ENCODE peak calls at places on chromosomes 13 and 19, in five cellular contexts. R, C, H, Y and T are unnamed samples.

GRCh38 chr13:97202761-97203160 is 19.4 kb upstream of the MBNL2 start:
- DNase-seq in Y (no peak), R (no peak), C (no peak), H (no peak), T (no peak)

GRCh38 chr19:39336483-39336882 is 640 bp upstream of the GMFG start:
- DNase-seq in R (no peak), H (no peak), Y (no peak), C (no peak), T (no peak)

GRCh38 chr19:33377586-33378475 is 4.3 kb downstream of the CEBPG start:
- DNase-seq in R (no peak), Y (no peak), C (no peak), H (no peak), T (no peak)

GRCh38 chr13:34430294-34430693 is 511.8 kb upstream of the NBEA start:
- DNase-seq in H (no peak), Y (no peak), C (no peak), R (no peak), T (no peak)

GRCh38 chr13:110965038-110965754 is 50.3 kb upstream of the ANKRD10 start:
- DNase-seq in Y (no peak), H (no peak), R (no peak), C (no peak), T (no peak)

GRCh38 chr13:50713849-50714248 is 129.6 kb downstream of the DLEU7 start:
- DNase-seq in C (no peak), Y (no peak), R (peak), H (peak), T (no peak)

GRCh38 chr13:33757713-33758112 is 60.2 kb upstream of the RFC3 start:
- DNase-seq in H (no peak), Y (no peak), C (no peak), R (no peak), T (no peak)

GRCh38 chr19:11446652-11447301 is 11.3 kb downstream of the PRKCSH start:
- DNase-seq in Y (no peak), R (no peak), C (no peak), H (peak), T (peak)

GRCh38 chr13:90696656-90697055 is 650.8 kb upstream of the MIR17HG start:
- DNase-seq in H (no peak), R (no peak), Y (no peak), C (no peak), T (no peak)

GRCh38 chr13:41785402-41786142 is 175.3 kb downstream of the VWA8 start:
- DNase-seq in Y (no peak), H (no peak), R (no peak), C (no peak), T (no peak)

GRCh38 chr13:89943139-89943538 is 1404.3 kb upstream of the MIR17HG start:
- DNase-seq in H (no peak), R (no peak), C (no peak), Y (no peak), T (no peak)

GRCh38 chr13:113744197-113745000 is 14.6 kb upstream of the TMEM255B start:
- DNase-seq in R (no peak), Y (no peak), C (no peak), H (no peak), T (no peak)

GRCh38 chr19:51338563-51339312 is 3.2 kb downstream of the VSIG10L start:
- DNase-seq in Y (peak), R (no peak), C (peak), H (peak), T (peak)

GRCh38 chr13:50936681-50937080 is 27.1 kb downstream of the RNASEH2B start:
- DNase-seq in C (no peak), Y (no peak), R (no peak), H (no peak), T (no peak)

GRCh38 chr13:28585557-28585956 is 73.4 kb upstream of the POMP start:
- DNase-seq in Y (no peak), C (no peak), R (no peak), H (no peak), T (no peak)

GRCh38 chr19:40594251-40594650 is 6.9 kb upstream of the LTBP4 start:
- DNase-seq in Y (no peak), R (no peak), H (peak), C (no peak), T (peak)

GRCh38 chr13:106140476-106140875 is 395.0 kb downstream of the EFNB2 start:
- DNase-seq in H (no peak), C (no peak), R (no peak), Y (no peak), T (no peak)

GRCh38 chr13:114124921-114125320 is 7.5 kb downstream of the RASA3 start:
- DNase-seq in R (peak), Y (no peak), H (no peak), C (no peak), T (no peak)

GRCh38 chr13:113920173-113920572 is 53.7 kb downstream of the C13orf46 start:
- DNase-seq in R (no peak), C (no peak), Y (peak), H (no peak), T (no peak)

GRCh38 chr19:44897835-44898234 is 6.8 kb downstream of the TOMM40 start:
- DNase-seq in R (no peak), Y (no peak), C (no peak), H (no peak), T (no peak)

GRCh38 chr13:36571444-36571843 is 102.4 kb upstream of the SERTM1 start:
- DNase-seq in R (no peak), Y (no peak), C (no peak), H (no peak), T (no peak)

GRCh38 chr13:75329723-75330122 is 152.2 kb downstream of the TBC1D4 start:
- DNase-seq in R (no peak), H (no peak), Y (no peak), C (peak), T (no peak)

GRCh38 chr19:44603201-44603945 is 10.0 kb upstream of the IGSF23 start:
- DNase-seq in Y (no peak), H (no peak), C (no peak), R (peak), T (no peak)

GRCh38 chr13:60268203-60268555 is 104.5 kb upstream of the DIAPH3 start:
- DNase-seq in Y (no peak), H (no peak), C (no peak), R (no peak), T (no peak)
- H3K4me3 ChIP-seq in Y (peak), H (peak), C (peak), R (peak), T (peak)

GRCh38 chr19:13334801-13335481 is 171.3 kb downstream of the CACNA1A start:
- DNase-seq in Y (no peak), C (no peak), R (no peak), H (peak), T (no peak)
- TF ChIP-seq CTCF in Y (no peak), C (no peak), R (no peak), H (peak), T (no peak)

DNA sequence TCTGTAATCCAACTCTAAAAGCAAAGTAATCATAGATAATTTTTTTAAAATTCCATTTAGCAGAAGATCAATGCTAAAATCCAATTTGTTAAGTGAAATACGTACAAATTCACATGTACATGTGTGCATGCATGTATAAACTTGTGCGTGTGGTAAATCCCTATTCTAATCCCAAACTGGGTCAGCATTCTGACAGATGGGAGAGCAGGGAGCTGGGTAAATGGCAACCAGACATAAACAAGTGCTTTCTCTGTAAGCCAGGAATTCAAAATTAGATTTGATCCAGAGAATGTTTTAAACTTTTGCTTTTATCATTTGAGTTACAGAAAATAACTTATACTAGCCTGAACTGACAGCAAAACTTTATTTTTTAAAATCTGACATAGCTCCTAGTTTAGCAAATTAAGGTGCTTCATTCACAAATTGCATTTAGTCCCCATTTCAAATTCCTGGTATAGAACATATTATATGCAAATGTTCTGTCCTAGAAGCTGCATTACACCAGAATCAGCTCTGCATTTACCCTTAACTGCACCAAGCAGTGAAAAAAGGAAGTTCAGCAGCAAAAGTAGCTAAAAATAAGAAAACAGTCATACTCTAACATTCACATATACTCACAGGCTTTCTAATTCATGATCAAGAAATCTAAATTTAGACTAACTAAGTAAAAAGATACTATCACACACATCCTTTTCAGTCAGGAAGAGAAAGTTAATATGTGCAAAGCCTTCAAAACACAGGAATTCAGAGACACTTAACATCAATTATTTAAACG is 32.6 kb downstream of the UBL3 start:
- DNase-seq in H (peak), Y (no peak), R (no peak), C (no peak), T (no peak)
- H3K4me3 ChIP-seq in H (no peak), Y (no peak), R (no peak), C (no peak), T (peak)

DNA sequence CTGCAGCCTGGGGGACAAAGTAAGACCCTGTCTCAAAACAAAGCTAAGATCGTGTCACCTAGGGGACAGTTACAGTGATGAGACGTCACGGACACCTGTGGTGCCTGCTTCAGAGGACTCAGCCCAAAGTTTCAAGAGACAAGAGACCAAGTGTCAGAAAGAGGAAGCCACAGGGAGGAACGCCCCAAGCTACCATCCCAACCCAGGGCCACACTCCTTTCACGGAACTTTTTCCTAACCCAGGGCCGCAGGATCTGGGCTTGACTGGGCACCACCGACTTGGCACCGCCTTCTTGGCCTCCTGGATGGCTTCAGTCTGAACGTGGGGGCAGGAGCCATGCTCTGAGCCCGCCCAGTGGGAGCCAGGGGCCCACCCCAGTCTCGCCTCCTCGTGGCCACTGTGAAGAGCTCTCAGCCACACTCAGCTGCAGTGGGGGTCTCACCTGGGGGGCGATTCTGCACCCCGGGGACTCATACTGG is 8.5 kb downstream of the MOB3A start:
- DNase-seq in C (no peak), R (no peak), H (peak), Y (no peak), T (no peak)
- TF ChIP-seq CTCF in C (no peak), R (no peak), H (peak), Y (no peak), T (no peak)

GRCh38 chr19:47130120-47130588 is 481 bp upstream of the SAE1 start:
- DNase-seq in Y (no peak), H (no peak), R (no peak), C (no peak), T (no peak)

GRCh38 chr19:47133021-47133471 is 2.4 kb downstream of the SAE1 start:
- DNase-seq in R (no peak), Y (no peak), C (no peak), H (no peak), T (no peak)

GRCh38 chr19:47134533-47134932 is 3.9 kb downstream of the SAE1 start:
- DNase-seq in H (no peak), C (no peak), R (no peak), Y (no peak), T (no peak)

GRCh38 chr19:47130589-47131168 is at the start of gene SAE1:
- DNase-seq in R (peak), C (peak), H (peak), Y (peak), T (peak)

GRCh38 chr19:47132522-47132852 is 1.9 kb downstream of the SAE1 start:
- DNase-seq in Y (no peak), H (no peak), C (no peak), R (no peak), T (no peak)
- H3K4me3 ChIP-seq in Y (no peak), H (peak), C (no peak), R (peak), T (no peak)

GRCh38 chr13:99256709-99257108 is 1.5 kb downstream of the GPR18 start:
- DNase-seq in Y (no peak), H (peak), C (no peak), R (no peak), T (no peak)
- TF ChIP-seq CTCF in Y (no peak), H (no peak), C (no peak), R (no peak), T (no peak)